ENCODE peak calls at places on chromosomes 7 and 10, in four cellular contexts. L, X, C and A are unnamed samples.

GRCh38 chr7:3095046-3095445 is 51.4 kb upstream of the CARD11 start:
- DNase-seq in L (no peak), X (no peak), C (no peak), A (no peak)

GRCh38 chr10:122286872-122287271 is 15.8 kb downstream of the BTBD16 start:
- DNase-seq in L (no peak), X (peak), C (no peak), A (no peak)

GRCh38 chr7:106094780-106095179 is 17.3 kb downstream of the SYPL1 start:
- DNase-seq in L (no peak), X (no peak), C (no peak), A (no peak)

GRCh38 chr7:28481131-28481926 is 69.0 kb downstream of the CREB5 start:
- DNase-seq in L (no peak), X (no peak), C (no peak), A (no peak)

GRCh38 chr7:23654508-23654907 is 25.5 kb upstream of the FAM221A start:
- DNase-seq in L (peak), X (peak), C (peak), A (peak)

GRCh38 chr10:107653832-107654287 is 489.4 kb upstream of the SORCS1 start:
- DNase-seq in L (no peak), X (no peak), C (no peak), A (no peak)

GRCh38 chr7:105387621-105388372 is 924 bp downstream of the SRPK2 start:
- DNase-seq in L (peak), X (peak), C (peak), A (peak)

GRCh38 chr7:131605280-131605878 is 49.0 kb upstream of the PODXL start:
- DNase-seq in L (no peak), X (peak), C (no peak), A (no peak)

GRCh38 chr7:151754142-151754590 is 122.7 kb downstream of the PRKAG2 start:
- DNase-seq in L (peak), X (peak), C (peak), A (peak)

GRCh38 chr7:34096135-34096775 is 190.9 kb downstream of the BMPER start:
- DNase-seq in L (no peak), X (no peak), C (no peak), A (no peak)

GRCh38 chr7:22776964-22777363 is 45.7 kb downstream of the TOMM7 start:
- DNase-seq in L (no peak), X (no peak), C (no peak), A (no peak)

GRCh38 chr10:21242915-21243314 is 282.6 kb downstream of the SKIDA1 start:
- DNase-seq in L (no peak), X (no peak), C (no peak), A (no peak)

GRCh38 chr10:78844956-78845355 is 223.8 kb upstream of the ZMIZ1 start:
- DNase-seq in L (no peak), X (no peak), C (no peak), A (no peak)

GRCh38 chr7:81187768-81188167 is 268.9 kb upstream of the SEMA3C start:
- DNase-seq in L (no peak), X (no peak), C (no peak), A (no peak)

GRCh38 chr7:30225863-30226361 is 58.5 kb upstream of the ZNRF2 start:
- DNase-seq in L (no peak), X (no peak), C (no peak), A (no peak)

GRCh38 chr10:21753497-21754270 is 219.7 kb downstream of the MLLT10 start:
- DNase-seq in L (no peak), X (no peak), C (no peak), A (no peak)

GRCh38 chr7:24715661-24716479 is 41.4 kb downstream of the GSDME start:
- DNase-seq in L (peak), X (peak), C (peak), A (peak)

GRCh38 chr7:157612664-157613561 is 276.1 kb downstream of the DNAJB6 start:
- DNase-seq in L (no peak), X (peak), C (no peak), A (no peak)

GRCh38 chr10:114283535-114283934 is 44.5 kb downstream of the VWA2 start:
- DNase-seq in L (no peak), X (no peak), C (no peak), A (no peak)

GRCh38 chr7:8640671-8641070 is 207.3 kb downstream of the NXPH1 start:
- DNase-seq in L (no peak), X (no peak), C (no peak), A (no peak)

GRCh38 chr7:142889825-142890224 is 4.3 kb upstream of the TRPV6 start:
- DNase-seq in L (no peak), X (no peak), C (no peak), A (no peak)

GRCh38 chr7:142885311-142886230 is at the start of gene TRPV6:
- DNase-seq in L (no peak), X (peak), C (no peak), A (no peak)

GRCh38 chr7:142887282-142888015 is 1.9 kb upstream of the TRPV6 start:
- DNase-seq in L (no peak), X (no peak), C (no peak), A (no peak)

GRCh38 chr7:142884285-142884637 is 1.3 kb downstream of the TRPV6 start:
- DNase-seq in L (no peak), X (no peak), C (no peak), A (no peak)

GRCh38 chr7:142886866-142887265 is 1.3 kb upstream of the TRPV6 start:
- DNase-seq in L (no peak), X (no peak), C (no peak), A (no peak)
- TF ChIP-seq HMGXB4 in L (no peak), X (no peak), C (no peak), A (no peak)

GRCh38 chr10:120011359-120012132 is 119.0 kb downstream of the SEC23IP start:
- DNase-seq in L (no peak), X (peak), C (no peak), A (no peak)
- TF ChIP-seq HMGXB4 in L (no peak), X (no peak), C (no peak), A (no peak)

GRCh38 chr10:3500408-3500856 is 284.6 kb downstream of the KLF6 start:
- DNase-seq in L (peak), X (peak), C (no peak), A (peak)
- TF ChIP-seq HMGXB4 in L (no peak), X (no peak), C (no peak), A (no peak)

DNA sequence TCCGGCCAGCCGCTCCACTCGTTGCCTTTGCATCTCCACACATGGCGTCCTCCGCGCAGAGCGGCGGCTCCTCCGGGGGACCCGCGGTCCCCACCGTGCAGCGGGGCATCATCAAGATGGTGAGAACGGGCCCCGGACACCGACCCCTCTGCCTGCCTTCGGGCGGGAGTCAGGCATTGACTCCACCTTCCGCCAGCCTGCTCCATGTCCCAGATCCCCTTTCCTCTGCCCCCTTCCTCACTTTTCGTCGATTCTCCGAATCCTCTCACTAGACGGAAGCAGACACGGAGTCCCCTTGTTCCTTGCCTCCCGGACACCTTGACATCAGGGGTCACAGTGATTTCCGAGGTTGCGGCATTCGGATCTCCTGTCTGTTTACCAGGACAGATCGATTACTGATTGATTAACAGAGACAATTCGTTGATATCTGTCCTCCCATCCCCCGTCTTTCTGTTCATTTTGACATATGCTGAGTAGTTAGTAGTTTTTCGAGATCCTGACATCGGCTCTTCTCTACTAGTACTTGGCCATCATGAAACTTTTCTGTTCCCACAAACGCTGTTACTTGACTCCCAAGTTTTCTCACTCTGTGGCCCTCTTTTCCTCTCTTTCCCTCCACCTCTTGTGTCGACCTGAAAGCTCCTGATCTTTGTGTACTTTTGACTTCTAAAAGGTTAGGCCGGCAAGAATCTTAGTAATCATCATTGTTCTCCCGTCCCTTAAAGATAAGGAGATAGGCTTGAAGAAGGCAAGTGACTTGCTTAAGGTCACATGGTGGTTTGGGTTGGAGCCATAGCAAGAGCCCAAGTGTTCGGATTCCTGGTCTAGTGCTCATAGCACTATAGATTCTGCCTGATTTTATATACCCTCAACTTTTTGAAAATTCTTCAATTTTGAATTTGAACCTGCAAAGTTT is 597 bp downstream of the SND1 start:
- DNase-seq in L (no peak), X (no peak), C (no peak), A (peak)
- TF ChIP-seq HMGXB4 in L (no peak), X (no peak), C (no peak), A (no peak)

DNA sequence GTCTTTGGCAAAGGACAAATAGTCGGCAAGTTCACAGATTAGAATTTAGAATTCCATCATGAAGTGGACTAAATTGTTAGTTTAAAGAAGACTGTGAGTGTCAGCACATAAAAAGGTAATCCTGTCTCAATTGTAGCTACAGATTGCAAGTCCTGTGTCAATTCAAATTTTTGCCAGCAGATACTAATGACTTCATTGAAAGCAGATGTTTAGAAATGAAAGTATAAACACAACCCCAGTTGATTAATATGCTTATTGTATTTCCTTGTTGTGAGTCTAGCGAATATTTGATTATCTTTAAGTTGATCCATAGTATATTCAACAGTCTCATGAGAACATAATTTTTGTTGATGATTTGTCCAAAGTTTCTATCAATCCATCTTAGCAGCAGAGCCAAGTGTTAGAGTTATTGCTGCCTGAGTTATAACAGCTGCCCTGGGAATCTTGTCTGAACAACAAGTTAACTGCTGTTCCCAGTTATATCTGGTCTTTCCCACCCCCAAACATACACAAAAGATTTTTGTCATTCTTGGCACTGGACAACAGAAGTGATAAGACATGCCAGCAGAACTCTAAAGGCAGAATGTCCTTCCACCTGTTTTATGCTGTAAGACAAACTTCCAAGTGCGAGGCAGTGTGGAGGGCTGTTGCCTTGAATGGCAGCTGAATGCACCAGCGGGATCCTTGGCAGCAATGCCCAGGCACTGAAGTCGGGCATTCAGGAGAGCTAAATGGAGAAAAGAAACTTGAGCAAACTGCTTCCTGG is 21.3 kb upstream of the HERPUD2 start:
- DNase-seq in L (no peak), X (no peak), C (no peak), A (no peak)
- TF ChIP-seq HMGXB4 in L (no peak), X (no peak), C (no peak), A (no peak)

GRCh38 chr10:46235705-46236536 is 50.9 kb upstream of the ANTXRL start:
- DNase-seq in L (no peak), X (no peak), C (no peak), A (no peak)

GRCh38 chr10:46239247-46239646 is 47.5 kb upstream of the ANTXRL start:
- DNase-seq in L (no peak), X (no peak), C (no peak), A (no peak)

GRCh38 chr10:46236941-46237681 is 49.7 kb upstream of the ANTXRL start:
- DNase-seq in L (no peak), X (no peak), C (no peak), A (no peak)

GRCh38 chr10:46236537-46236887 is 50.3 kb upstream of the ANTXRL start:
- DNase-seq in L (no peak), X (no peak), C (no peak), A (no peak)

GRCh38 chr10:46237815-46238510 is 48.8 kb upstream of the ANTXRL start:
- DNase-seq in L (no peak), X (no peak), C (no peak), A (no peak)
- TF ChIP-seq HMGXB4 in L (no peak), X (no peak), C (no peak), A (no peak)